ENCODE peak calls at places on chromosomes 2 and 18, in ten cellular contexts. L, F, G, I, T, W, X, M, N and H are unnamed samples.

GRCh38 chr2:239806758-239807434 is 218.2 kb downstream of the NDUFA10 start:
- DNase-seq in L (no peak), F (peak), G (no peak), I (no peak), T (no peak), W (peak), X (no peak), M (no peak), N (no peak), H (no peak)

GRCh38 chr18:63646916-63647315 is 2.9 kb upstream of the SERPINB4 start:
- DNase-seq in L (no peak), F (no peak), G (no peak), I (no peak), T (peak), W (no peak), X (no peak), M (no peak), N (no peak), H (peak)

GRCh38 chr2:122927217-122927616 is 1097.9 kb upstream of the CNTNAP5 start:
- DNase-seq in L (no peak), F (no peak), G (no peak), I (no peak), T (no peak), W (no peak), X (no peak), M (no peak), N (no peak), H (peak)

GRCh38 chr2:219726916-219727315 is 99.5 kb downstream of the SLC4A3 start:
- DNase-seq in L (no peak), F (no peak), G (no peak), I (no peak), T (no peak), W (no peak), X (no peak), M (no peak), N (no peak), H (no peak)

GRCh38 chr2:46381263-46381849 is 84.1 kb downstream of the EPAS1 start:
- DNase-seq in L (no peak), F (no peak), G (peak), I (no peak), T (no peak), W (no peak), X (no peak), M (no peak), N (no peak), H (peak)

GRCh38 chr2:190837417-190837816 is 43.2 kb upstream of the GLS start:
- DNase-seq in L (no peak), F (no peak), G (no peak), I (no peak), T (peak), W (no peak), X (no peak), M (no peak), N (peak), H (peak)

GRCh38 chr2:3405876-3406275 is 26.4 kb downstream of the TRAPPC12 start:
- DNase-seq in L (no peak), F (peak), G (no peak), I (no peak), T (no peak), W (no peak), X (no peak), M (no peak), N (no peak), H (no peak)

GRCh38 chr18:78937166-78937565 is 42.5 kb upstream of the SALL3 start:
- DNase-seq in L (no peak), F (no peak), G (no peak), I (no peak), T (no peak), W (no peak), X (no peak), M (no peak), N (no peak), H (no peak)

GRCh38 chr2:118078734-118079133 is 9.5 kb upstream of the INSIG2 start:
- DNase-seq in L (no peak), F (no peak), G (no peak), I (no peak), T (no peak), W (no peak), X (no peak), M (no peak), N (no peak), H (no peak)

GRCh38 chr18:5414546-5414945 is 119.0 kb upstream of the ZBTB14 start:
- DNase-seq in L (no peak), F (no peak), G (no peak), I (no peak), T (no peak), W (no peak), X (no peak), M (no peak), N (no peak), H (no peak)

GRCh38 chr2:163687213-163687612 is 48.6 kb downstream of the FIGN start:
- DNase-seq in L (no peak), F (no peak), G (no peak), I (no peak), T (no peak), W (no peak), X (no peak), M (no peak), N (no peak), H (no peak)

GRCh38 chr2:134445116-134445515 is 191.2 kb downstream of the MGAT5 start:
- DNase-seq in L (no peak), F (no peak), G (no peak), I (no peak), T (no peak), W (no peak), X (no peak), M (no peak), N (no peak), H (no peak)

GRCh38 chr18:42053188-42053781 is 98.3 kb downstream of the PIK3C3 start:
- DNase-seq in L (no peak), F (peak), G (no peak), I (no peak), T (peak), W (peak), X (peak), M (peak), N (peak), H (peak)

GRCh38 chr2:33160217-33160616 is 213.5 kb downstream of the LTBP1 start:
- DNase-seq in L (no peak), F (no peak), G (no peak), I (no peak), T (peak), W (no peak), X (no peak), M (no peak), N (peak), H (peak)

GRCh38 chr2:174681099-174681982 is 82.9 kb downstream of the CHRNA1 start:
- DNase-seq in L (no peak), F (no peak), G (peak), I (no peak), T (peak), W (no peak), X (no peak), M (no peak), N (peak), H (peak)

GRCh38 chr2:11940121-11940743 is 193.8 kb downstream of the LPIN1 start:
- DNase-seq in L (no peak), F (no peak), G (no peak), I (no peak), T (no peak), W (no peak), X (no peak), M (no peak), N (no peak), H (no peak)

GRCh38 chr2:11939523-11939922 is 193.1 kb downstream of the LPIN1 start:
- DNase-seq in L (no peak), F (no peak), G (no peak), I (no peak), T (no peak), W (no peak), X (no peak), M (no peak), N (no peak), H (no peak)

GRCh38 chr2:11940799-11941198 is 194.4 kb downstream of the LPIN1 start:
- DNase-seq in L (no peak), F (no peak), G (no peak), I (no peak), T (no peak), W (no peak), X (no peak), M (no peak), N (no peak), H (no peak)

GRCh38 chr2:11944311-11944710 is 197.9 kb downstream of the LPIN1 start:
- DNase-seq in L (no peak), F (no peak), G (no peak), I (no peak), T (no peak), W (no peak), X (no peak), M (no peak), N (no peak), H (no peak)

DNA sequence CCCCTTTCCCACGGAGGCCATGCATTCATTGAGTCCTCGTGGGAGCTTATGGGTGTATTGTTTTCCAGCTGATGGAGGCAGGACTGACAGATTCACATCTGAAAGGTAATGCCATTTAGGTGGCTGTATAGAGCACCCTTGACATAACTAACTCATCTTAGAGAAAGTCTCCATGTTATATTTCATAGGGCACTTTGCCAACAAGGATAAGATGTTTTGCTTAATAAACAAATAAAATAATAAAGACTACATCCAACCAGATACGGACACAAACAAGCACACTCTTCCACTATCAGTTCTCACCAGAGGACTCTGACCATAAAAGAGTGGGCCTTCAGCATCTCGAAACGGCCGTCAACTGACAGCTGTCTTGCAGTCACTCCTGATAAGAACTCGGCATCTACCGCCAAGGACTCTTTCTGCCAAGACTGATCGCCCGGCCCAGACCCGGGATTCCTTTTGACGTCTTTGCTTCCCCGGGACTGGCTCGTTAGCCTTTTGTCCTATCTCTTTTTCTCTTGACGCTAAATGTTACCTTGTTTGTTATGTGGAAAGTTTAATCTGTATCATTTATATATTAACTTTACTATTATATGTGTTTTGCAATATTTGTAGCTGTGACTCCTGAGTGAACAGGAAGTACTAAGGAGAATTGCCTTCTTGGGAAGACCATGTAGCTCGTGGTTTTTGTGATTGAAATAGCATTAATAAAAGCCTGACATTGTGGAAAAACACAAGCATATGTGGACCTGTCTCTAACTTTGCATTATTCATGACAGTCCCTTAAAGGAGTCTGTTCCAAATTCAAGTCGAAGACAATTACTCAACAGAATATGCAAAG is 195.0 kb downstream of the LPIN1 start:
- DNase-seq in L (no peak), F (peak), G (no peak), I (no peak), T (no peak), W (no peak), X (no peak), M (no peak), N (no peak), H (no peak)
- TF ChIP-seq CTCF in L (no peak), F (no peak), G (no peak), I (no peak), T (no peak), W (no peak), X (no peak), M (no peak), N (no peak), H (no peak)

DNA sequence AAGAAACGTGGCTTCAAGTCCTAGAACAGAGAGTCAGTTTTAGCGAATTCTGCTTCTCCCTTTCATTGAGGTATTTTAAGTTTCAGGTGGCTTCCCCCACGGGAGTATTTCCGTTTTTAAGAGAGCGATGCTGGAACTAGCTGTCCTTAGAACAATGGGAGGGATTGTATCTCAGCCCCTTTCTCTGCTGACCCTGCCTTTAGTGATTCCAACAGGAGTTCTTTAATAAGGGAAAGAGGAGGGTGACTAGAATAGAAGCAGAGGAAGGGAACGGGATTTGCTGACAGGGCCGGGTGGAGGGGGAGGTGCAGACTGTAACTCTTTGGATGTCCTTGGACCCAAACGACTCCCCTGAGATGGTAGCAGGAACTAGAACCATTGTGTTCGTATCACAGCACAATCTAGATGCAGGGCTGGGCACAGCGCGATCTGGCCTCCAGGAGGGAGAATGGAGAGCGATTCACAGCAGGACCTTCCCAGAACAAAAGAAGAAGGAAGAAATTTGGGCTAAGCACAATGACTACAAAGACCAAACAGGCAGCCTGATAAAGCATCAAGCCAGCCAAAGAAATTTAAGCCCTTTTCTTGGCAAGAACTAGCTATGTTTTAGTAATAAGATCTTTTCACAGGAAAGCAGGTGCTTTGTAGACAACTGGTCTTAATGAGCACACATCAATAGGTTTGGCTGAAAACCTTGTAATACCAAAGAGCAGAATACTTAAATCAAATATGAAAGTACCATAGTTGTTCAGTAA is 15.8 kb upstream of the RTTN start:
- DNase-seq in L (no peak), F (no peak), G (peak), I (no peak), T (no peak), W (no peak), X (no peak), M (no peak), N (no peak), H (no peak)
- H3K4me3 ChIP-seq in L (no peak), F (no peak), G (no peak), I (no peak), T (no peak), W (no peak), X (no peak), M (no peak), N (no peak), H (no peak)

GRCh38 chr18:9719421-9719981 is 11.4 kb downstream of the RAB31 start:
- DNase-seq in L (peak), F (no peak), G (peak), I (no peak), T (peak), W (no peak), X (no peak), M (no peak), N (peak), H (peak)

GRCh38 chr18:9724797-9725196 is 16.7 kb downstream of the RAB31 start:
- DNase-seq in L (no peak), F (no peak), G (no peak), I (no peak), T (no peak), W (no peak), X (no peak), M (no peak), N (no peak), H (no peak)

GRCh38 chr18:9721893-9722515 is 13.9 kb downstream of the RAB31 start:
- DNase-seq in L (no peak), F (no peak), G (no peak), I (no peak), T (no peak), W (no peak), X (no peak), M (no peak), N (no peak), H (no peak)

GRCh38 chr18:9720327-9720726 is 12.2 kb downstream of the RAB31 start:
- DNase-seq in L (no peak), F (no peak), G (no peak), I (no peak), T (no peak), W (no peak), X (no peak), M (no peak), N (no peak), H (no peak)

DNA sequence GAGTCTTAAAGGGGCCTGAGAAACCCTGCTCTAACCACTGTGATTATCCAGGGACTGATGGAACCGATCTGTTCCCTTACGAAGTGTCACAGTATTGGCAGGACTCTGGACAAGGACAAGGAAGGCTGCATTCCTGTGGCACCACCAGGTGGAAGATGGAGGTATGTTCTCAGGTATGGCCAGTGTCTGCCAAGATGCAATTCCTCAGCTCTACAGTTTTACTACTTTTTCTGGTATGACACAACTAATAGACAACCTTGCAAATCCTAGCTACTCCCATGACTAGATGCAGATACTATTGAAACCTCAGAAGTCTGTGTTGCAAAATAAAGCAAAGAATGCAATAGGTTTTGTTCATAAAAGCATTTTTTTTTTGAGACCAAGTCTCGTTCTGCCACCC is 14.6 kb downstream of the RAB31 start:
- DNase-seq in L (no peak), F (no peak), G (no peak), I (no peak), T (no peak), W (peak), X (no peak), M (peak), N (no peak), H (peak)
- TF ChIP-seq CTCF in L (peak), F (no peak), G (no peak), I (peak), T (no peak), W (no peak), X (no peak), M (peak), N (no peak), H (peak)

GRCh38 chr2:17615728-17616351 is 75.3 kb downstream of the VSNL1 start:
- DNase-seq in L (no peak), F (no peak), G (no peak), I (no peak), T (peak), W (no peak), X (no peak), M (no peak), N (peak), H (peak)
- H3K4me3 ChIP-seq in L (no peak), F (no peak), G (no peak), I (no peak), T (no peak), W (no peak), X (no peak), M (no peak), N (no peak), H (no peak)

GRCh38 chr18:59301974-59302373 is 16.5 kb downstream of the CPLX4 start:
- DNase-seq in L (no peak), F (no peak), G (no peak), I (no peak), T (no peak), W (no peak), X (no peak), M (no peak), N (no peak), H (no peak)
- TF ChIP-seq CTCF in L (no peak), F (no peak), G (no peak), I (no peak), T (no peak), W (no peak), X (no peak), M (no peak), N (no peak), H (no peak)

GRCh38 chr2:240920783-240921231 is 14.7 kb downstream of the CROCC2 start:
- DNase-seq in L (peak), F (peak), G (peak), I (no peak), T (no peak), W (peak), X (no peak), M (no peak), N (no peak), H (no peak)

GRCh38 chr2:240922234-240922981 is 16.3 kb downstream of the CROCC2 start:
- DNase-seq in L (peak), F (peak), G (no peak), I (no peak), T (no peak), W (peak), X (no peak), M (no peak), N (no peak), H (no peak)

GRCh38 chr2:240925191-240925575 is 19.0 kb downstream of the CROCC2 start:
- DNase-seq in L (peak), F (peak), G (peak), I (no peak), T (no peak), W (peak), X (no peak), M (peak), N (no peak), H (no peak)

GRCh38 chr2:240921319-240922233 is 15.4 kb downstream of the CROCC2 start:
- DNase-seq in L (peak), F (peak), G (peak), I (no peak), T (peak), W (peak), X (no peak), M (no peak), N (peak), H (peak)

GRCh38 chr2:240922982-240923537 is 16.9 kb downstream of the CROCC2 start:
- DNase-seq in L (no peak), F (no peak), G (peak), I (no peak), T (no peak), W (peak), X (no peak), M (no peak), N (no peak), H (no peak)
- H3K4me3 ChIP-seq in L (no peak), F (no peak), G (no peak), I (no peak), T (no peak), W (no peak), X (no peak), M (no peak), N (no peak), H (no peak)